ENCODE peak calls at places on chromosomes 16 and 17, in seven cellular contexts. Q is heart right ventricle, V is RWPE2, Y is NCI-H1092 treated with DMSO at 0.1 percent for 48 hours, Z is HT1080, O is NCI-H1436, J is Panc1. F is an unnamed sample.

GRCh38 chr16:50998411-50998810 is 152.7 kb downstream of the SALL1 start:
- DNase-seq in Y (no peak), O (no peak), Q (no peak), Z (no peak), V (no peak), J (no peak), F (no peak)

GRCh38 chr17:44351961-44352921 is 7.1 kb downstream of the GRN start:
- DNase-seq in O (no peak), Y (no peak), J (no peak), V (no peak), Z (no peak), Q (no peak), F (no peak)

GRCh38 chr17:1481736-1482135 is 10.8 kb downstream of the MYO1C start:
- DNase-seq in Q (no peak), O (no peak), Z (peak), J (no peak), Y (no peak), V (no peak), F (no peak)

GRCh38 chr17:4072487-4073157 is 70.2 kb downstream of the ZZEF1 start:
- DNase-seq in Z (no peak), J (no peak), O (no peak), Y (no peak), V (no peak), Q (no peak), F (no peak)

GRCh38 chr17:62099532-62099931 is 34.5 kb upstream of the MED13 start:
- DNase-seq in O (no peak), Q (no peak), Z (no peak), V (no peak), J (no peak), Y (no peak), F (no peak)

GRCh38 chr16:52383640-52384292 is 163.2 kb downstream of the TOX3 start:
- DNase-seq in Q (no peak), J (no peak), Z (no peak), V (no peak), O (no peak), Y (peak), F (peak)

GRCh38 chr17:74742153-74742515 is 5.1 kb downstream of the RAB37 start:
- DNase-seq in V (peak), J (no peak), Z (peak), Q (no peak), Y (no peak), O (no peak), F (no peak)

GRCh38 chr16:52569296-52569695 is 22.4 kb upstream of the TOX3 start:
- DNase-seq in Z (no peak), J (no peak), V (no peak), Q (no peak), O (no peak), Y (peak), F (peak)

GRCh38 chr16:660459-661183 is 7.3 kb upstream of the RHOT2 start:
- DNase-seq in V (peak), Z (no peak), Y (peak), J (no peak), Q (peak), O (no peak), F (no peak)

GRCh38 chr17:15456972-15457722 is 10.3 kb downstream of the CDRT4 start:
- DNase-seq in V (no peak), J (no peak), O (no peak), Y (peak), Z (peak), Q (peak), F (no peak)

GRCh38 chr16:10312784-10313724 is 72.8 kb upstream of the ATF7IP2 start:
- DNase-seq in Y (no peak), Z (no peak), Q (no peak), J (no peak), V (no peak), O (no peak), F (no peak)

GRCh38 chr17:45841883-45842525 is 2.7 kb upstream of the SPPL2C start:
- DNase-seq in Q (no peak), Y (peak), V (no peak), Z (no peak), J (no peak), O (peak), F (peak)